ENCODE peak calls at places on chromosome 19, in six cellular contexts. M is kidney; A is stimulated activated CD4-positive, alpha-beta T cell treated with anti-CD3 and anti-CD28 coated beads, TNF-alpha, amount 100 ng/mL, for 4 hours; Y is left ventricle myocardium superior; U is HuH-7; I is adipocyte. T is an unnamed sample.
A peak's percentile ranks its signal among the peaks of the same experiment; 100 is the strongest.

GRCh38 chr19:5141278-5141925 is 172.5 kb downstream of the KDM4B start:
- DNase-seq in M (peak; percentile 71), A (no peak), Y (peak; percentile 14), U (no peak), I (no peak), T (no peak)

GRCh38 chr19:13960863-13961784 is 8.8 kb downstream of the DCAF15 start:
- DNase-seq in M (no peak), A (no peak), Y (no peak), U (no peak), I (no peak), T (no peak)

GRCh38 chr19:40936755-40937154 is 54.3 kb upstream of the CYP2B6 start:
- DNase-seq in M (no peak), A (no peak), Y (no peak), U (no peak), I (no peak), T (no peak)

GRCh38 chr19:4866595-4867424 is 657 bp downstream of the PLIN3 start:
- DNase-seq in M (peak; percentile 89), A (peak; percentile 56), Y (peak; percentile 76), U (no peak), I (peak; percentile 77), T (peak; percentile 91)

GRCh38 chr19:44644391-44645016 is 794 bp downstream of the PVR start:
- DNase-seq in M (no peak), A (no peak), Y (no peak), U (peak; percentile 64), I (peak; percentile 68), T (peak; percentile 51)

GRCh38 chr19:1531587-1531986 is 7.7 kb downstream of the PLK5 start:
- DNase-seq in M (no peak), A (no peak), Y (no peak), U (no peak), I (no peak), T (no peak)

GRCh38 chr19:30695171-30695875 is 323.1 kb downstream of the ZNF536 start:
- DNase-seq in M (no peak), A (no peak), Y (peak; percentile 46), U (no peak), I (no peak), T (no peak)

GRCh38 chr19:52138614-52139290 is 986 bp downstream of the ZNF616 start:
- DNase-seq in M (no peak), A (no peak), Y (peak; percentile 37), U (no peak), I (peak; percentile 61), T (no peak)

GRCh38 chr19:47226426-47227346 is 4.3 kb downstream of the BBC3 start:
- DNase-seq in M (peak; percentile 95), A (no peak), Y (peak; percentile 92), U (peak; percentile 84), I (peak; percentile 78), T (peak; percentile 95)

GRCh38 chr19:38728752-38729541 is 15.3 kb downstream of the CAPN12 start:
- DNase-seq in M (peak; percentile 80), A (no peak), Y (peak; percentile 34), U (no peak), I (no peak), T (no peak)

GRCh38 chr19:30441011-30441410 is 68.8 kb downstream of the ZNF536 start:
- DNase-seq in M (no peak), A (no peak), Y (no peak), U (no peak), I (no peak), T (no peak)

GRCh38 chr19:10478903-10479384 is 24.2 kb downstream of the KEAP1 start:
- DNase-seq in M (peak; percentile 94), A (peak; percentile 80), Y (peak; percentile 93), U (no peak), I (peak; percentile 87), T (peak; percentile 96)

GRCh38 chr19:50565984-50566903 is 2.0 kb downstream of the LRRC4B start:
- DNase-seq in M (no peak), A (peak; percentile 21), Y (no peak), U (no peak), I (peak; percentile 4), T (no peak)

GRCh38 chr19:6035026-6035425 is 57.1 kb upstream of the RANBP3 start:
- DNase-seq in M (peak; percentile 18), A (no peak), Y (no peak), U (no peak), I (no peak), T (peak; percentile 30)

GRCh38 chr19:21328402-21328801 is 808 bp downstream of the ZNF708 start:
- DNase-seq in M (no peak), A (no peak), Y (no peak), U (peak; percentile 6), I (peak; percentile 31), T (no peak)

GRCh38 chr19:35882074-35882832 is 13.9 kb downstream of the APLP1 start:
- DNase-seq in M (no peak), A (no peak), Y (no peak), U (peak; percentile 77), I (peak; percentile 89), T (no peak)

GRCh38 chr19:2427323-2428026 is at the start of gene TIMM13:
- DNase-seq in M (peak; percentile 99), A (peak; percentile 92), Y (peak; percentile 99), U (peak; percentile 95), I (peak; percentile 99), T (peak; percentile 99)

GRCh38 chr19:46714523-46715106 is 2.3 kb downstream of the PRKD2 start:
- DNase-seq in M (no peak), A (peak; percentile 47), Y (no peak), U (peak; percentile 83), I (peak; percentile 26), T (no peak)

GRCh38 chr19:39603825-39604224 is 1.5 kb downstream of the LGALS13 start:
- DNase-seq in M (no peak), A (no peak), Y (no peak), U (no peak), I (no peak), T (no peak)

GRCh38 chr19:2491130-2491801 is 15.3 kb downstream of the GADD45B start:
- DNase-seq in M (peak; percentile 96), A (no peak), Y (peak; percentile 44), U (no peak), I (peak; percentile 87), T (no peak)

GRCh38 chr19:11284535-11284934 is 11.4 kb upstream of the TSPAN16 start:
- DNase-seq in M (no peak), A (no peak), Y (no peak), U (no peak), I (no peak), T (no peak)

GRCh38 chr19:43739836-43740235 is 14.9 kb downstream of the SMG9 start:
- DNase-seq in M (no peak), A (no peak), Y (no peak), U (no peak), I (no peak), T (no peak)

T was measured in posterior vena cava.